ENCODE peak calls at places on chromosomes 16 and 17, in eight cellular contexts. T is lung microvascular endothelial cell; K is Kasumi-1; X is upper lobe of right lung; P is esophagus squamous epithelium; A is NCI-H1417; I is activated CD4-positive, alpha-beta T cell treated with anti-CD3 and anti-CD28 coated beads, Interleukin-2, amount 50 U/mL, for 48 hours; H is NCI-H2081. C is an unnamed sample.

GRCh38 chr17:81512984-81513668 is 527 bp upstream of the ACTG1 start:
- DNase-seq in X (peak; percentile 86), K (peak; percentile 85), P (no peak), H (peak; percentile 80), A (peak; percentile 58), I (peak; percentile 76), T (peak; percentile 62), C (peak; percentile 71)

GRCh38 chr16:56193951-56194726 is 2.9 kb downstream of the GNAO1 start:
- DNase-seq in K (no peak), X (peak; percentile 87), T (peak; percentile 75), H (peak; percentile 83), A (peak; percentile 80), P (no peak), I (peak; percentile 77), C (peak; percentile 56)

GRCh38 chr17:21284319-21285163 is at the start of gene MAP2K3:
- DNase-seq in K (peak; percentile 88), P (peak; percentile 98), X (peak; percentile 100), A (peak; percentile 93), I (peak; percentile 99), H (peak; percentile 94), T (peak; percentile 99), C (peak; percentile 99)

GRCh38 chr17:28372203-28372944 is 880 bp downstream of the SARM1 start:
- DNase-seq in A (peak; percentile 42), T (peak; percentile 27), X (peak; percentile 65), K (no peak), P (no peak), I (peak; percentile 46), H (peak; percentile 20), C (no peak)

GRCh38 chr16:23064642-23065041 is 84.6 kb downstream of the USP31 start:
- DNase-seq in A (no peak), T (no peak), K (no peak), H (no peak), I (no peak), X (no peak), P (no peak), C (peak; percentile 14)

GRCh38 chr17:35345926-35346771 is 27.3 kb downstream of the SLFN11 start:
- DNase-seq in X (peak; percentile 85), A (no peak), P (no peak), H (no peak), K (peak; percentile 88), I (peak; percentile 38), T (peak; percentile 41), C (peak; percentile 31)

GRCh38 chr17:67637901-67638641 is 79.7 kb upstream of the NOL11 start:
- DNase-seq in X (peak; percentile 62), P (no peak), K (no peak), I (no peak), H (no peak), T (no peak), A (no peak), C (peak; percentile 61)

GRCh38 chr16:57757883-57758282 is 22.3 kb downstream of the KATNB1 start:
- DNase-seq in K (no peak), T (no peak), P (no peak), I (no peak), A (no peak), H (no peak), X (no peak), C (no peak)

GRCh38 chr16:46789499-46790414 is 41.2 kb downstream of the C16orf87 start:
- DNase-seq in X (peak; percentile 91), P (peak; percentile 20), A (peak; percentile 9), H (peak; percentile 20), K (peak; percentile 71), T (peak; percentile 62), I (peak; percentile 75), C (peak; percentile 74)

GRCh38 chr16:525520-526180 is 1.9 kb upstream of the CAPN15 start:
- DNase-seq in P (no peak), K (no peak), X (no peak), I (peak; percentile 85), T (peak; percentile 90), H (no peak), A (no peak), C (peak; percentile 83)

GRCh38 chr17:62787358-62787757 is 20.8 kb downstream of the MARCHF10 start:
- DNase-seq in K (no peak), X (no peak), P (no peak), T (no peak), A (no peak), I (no peak), H (no peak), C (no peak)

GRCh38 chr17:44464037-44464436 is 39.2 kb downstream of the GPATCH8 start:
- DNase-seq in H (no peak), K (no peak), P (no peak), I (no peak), A (no peak), T (no peak), X (no peak), C (no peak)

GRCh38 chr17:78854508-78854907 is 13.9 kb upstream of the USP36 start:
- DNase-seq in I (no peak), T (no peak), H (no peak), X (no peak), A (no peak), K (no peak), P (no peak), C (no peak)

GRCh38 chr17:75830168-75831031 is 13.8 kb downstream of the UNC13D start:
- DNase-seq in K (no peak), X (no peak), H (no peak), P (no peak), A (no peak), T (no peak), I (peak; percentile 51), C (peak; percentile 70)

GRCh38 chr16:48441863-48442279 is 56.7 kb upstream of the SIAH1 start:
- DNase-seq in K (no peak), H (peak; percentile 2), X (no peak), A (no peak), I (no peak), P (no peak), T (no peak), C (no peak)

GRCh38 chr16:11024333-11025053 is 80.1 kb downstream of the CLEC16A start:
- DNase-seq in K (no peak), A (no peak), P (no peak), I (peak; percentile 21), H (no peak), X (no peak), T (no peak), C (peak; percentile 18)

GRCh38 chr16:765971-766819 is 5.7 kb downstream of the MSLN start:
- DNase-seq in H (no peak), X (peak; percentile 62), T (no peak), P (no peak), K (no peak), A (no peak), I (no peak), C (no peak)

GRCh38 chr16:30185683-30186421 is 2.5 kb downstream of the CORO1A start:
- DNase-seq in P (no peak), T (no peak), I (peak; percentile 85), K (peak; percentile 94), H (no peak), X (peak; percentile 81), A (no peak), C (peak; percentile 72)

GRCh38 chr17:28053725-28054124 is 11.2 kb downstream of the NLK start:
- DNase-seq in P (no peak), I (no peak), A (no peak), T (no peak), X (no peak), K (no peak), H (no peak), C (no peak)

GRCh38 chr17:37274432-37274831 is 101.4 kb upstream of the C17orf78 start:
- DNase-seq in H (no peak), X (no peak), I (no peak), K (no peak), P (no peak), T (no peak), A (no peak), C (no peak)

GRCh38 chr16:52861614-52862022 is 191.1 kb downstream of the CHD9NB start:
- DNase-seq in A (peak; percentile 57), K (no peak), P (no peak), H (peak; percentile 51), T (no peak), I (no peak), X (no peak), C (peak; percentile 24)

GRCh38 chr16:11198817-11199216 is 57.2 kb downstream of the SOCS1 start:
- DNase-seq in H (no peak), A (peak; percentile 35), I (no peak), T (no peak), P (no peak), K (no peak), X (no peak), C (peak; percentile 90)

GRCh38 chr17:73271078-73271477 is 9.4 kb upstream of the CPSF4L start:
- DNase-seq in T (no peak), P (no peak), I (no peak), H (no peak), K (no peak), X (no peak), A (no peak), C (no peak)

GRCh38 chr16:8937803-8938202 is 25.9 kb downstream of the USP7 start:
- DNase-seq in P (no peak), K (no peak), H (no peak), X (no peak), T (no peak), A (no peak), I (no peak), C (no peak)

GRCh38 chr17:16281351-16281750 is 64.3 kb downstream of the PIGL start:
- DNase-seq in X (no peak), K (no peak), A (no peak), P (no peak), T (no peak), H (no peak), I (no peak), C (no peak)

GRCh38 chr17:48228720-48229119 is 121.2 kb downstream of the SNX11 start:
- DNase-seq in I (no peak), T (no peak), A (no peak), P (no peak), H (no peak), K (no peak), X (no peak), C (no peak)

GRCh38 chr16:48384305-48384981 is 770 bp downstream of the SIAH1 start:
- DNase-seq in X (peak; percentile 85), H (peak; percentile 39), K (peak; percentile 39), A (no peak), I (peak; percentile 43), T (peak; percentile 58), P (no peak), C (peak; percentile 54)

GRCh38 chr17:68289473-68289872 is 1.5 kb downstream of the SLC16A6 start:
- DNase-seq in I (no peak), A (no peak), K (no peak), P (no peak), X (no peak), T (no peak), H (no peak), C (no peak)

GRCh38 chr17:6510321-6511023 is 45.9 kb downstream of the PITPNM3 start:
- DNase-seq in T (peak; percentile 48), H (no peak), A (no peak), P (no peak), K (no peak), I (no peak), X (peak; percentile 40), C (no peak)

GRCh38 chr17:27321372-27321771 is 27.5 kb downstream of the WSB1 start:
- DNase-seq in X (no peak), P (no peak), H (no peak), I (no peak), K (no peak), T (no peak), A (no peak), C (no peak)

C was measured in small intestine.